ENCODE peak calls at places on chromosomes 3 and 15, in six cellular contexts. One of them, this sample, is unnamed. For H3K9me3, the result is how much of the 10 kb centered on the place peaks cover.

GRCh38 chr15:45642203-45642932 is 7.5 kb downstream of the SQOR start:
- DNase-seq in lung: no peak
- DNase-seq in GM23248: peak
- DNase-seq in fibroblast of lung: peak
- DNase-seq in AG04450: peak
- DNase-seq in heart right ventricle: no peak
- DNase-seq in this sample: peak

GRCh38 chr3:15324335-15324734 is 8.1 kb downstream of the SH3BP5 start:
- DNase-seq in heart right ventricle: peak
- DNase-seq in AG04450: no peak
- DNase-seq in GM23248: peak
- DNase-seq in lung: no peak
- DNase-seq in fibroblast of lung: no peak
- DNase-seq in this sample: no peak

GRCh38 chr3:32406481-32407408 is 15.1 kb downstream of the CMTM7 start:
- DNase-seq in lung: no peak
- DNase-seq in fibroblast of lung: no peak
- DNase-seq in AG04450: no peak
- DNase-seq in heart right ventricle: no peak
- DNase-seq in GM23248: no peak
- DNase-seq in this sample: no peak

GRCh38 chr3:122077293-122078234 is 22.4 kb downstream of the CD86 start:
- DNase-seq in AG04450: no peak
- DNase-seq in fibroblast of lung: no peak
- DNase-seq in lung: no peak
- DNase-seq in GM23248: no peak
- DNase-seq in heart right ventricle: no peak
- DNase-seq in this sample: no peak

GRCh38 chr3:144502398-144502797 is 530.8 kb downstream of the DIPK2A start:
- DNase-seq in AG04450: no peak
- DNase-seq in lung: no peak
- DNase-seq in fibroblast of lung: no peak
- DNase-seq in GM23248: no peak
- DNase-seq in heart right ventricle: no peak
- DNase-seq in this sample: no peak

GRCh38 chr3:194276768-194277546 is 74.2 kb downstream of the CPN2 start:
- DNase-seq in heart right ventricle: no peak
- DNase-seq in lung: no peak
- DNase-seq in GM23248: peak
- DNase-seq in AG04450: no peak
- DNase-seq in fibroblast of lung: peak
- DNase-seq in this sample: peak

GRCh38 chr15:57217716-57218598 is 158.3 kb upstream of the CGNL1 start:
- DNase-seq in GM23248: peak
- DNase-seq in fibroblast of lung: peak
- DNase-seq in AG04450: no peak
- DNase-seq in lung: no peak
- DNase-seq in heart right ventricle: no peak
- DNase-seq in this sample: no peak

GRCh38 chr3:116483135-116483534 is 37.8 kb upstream of the LSAMP start:
- DNase-seq in lung: no peak
- DNase-seq in AG04450: no peak
- DNase-seq in heart right ventricle: no peak
- DNase-seq in GM23248: no peak
- DNase-seq in fibroblast of lung: no peak
- DNase-seq in this sample: no peak

GRCh38 chr3:126956361-126956760 is 26.6 kb upstream of the PLXNA1 start:
- DNase-seq in AG04450: no peak
- DNase-seq in lung: no peak
- DNase-seq in fibroblast of lung: no peak
- DNase-seq in heart right ventricle: no peak
- DNase-seq in GM23248: no peak
- DNase-seq in this sample: no peak

GRCh38 chr15:25092661-25093060 is 137.9 kb downstream of the SNRPN start:
- DNase-seq in heart right ventricle: no peak
- DNase-seq in fibroblast of lung: no peak
- DNase-seq in AG04450: no peak
- DNase-seq in GM23248: peak
- DNase-seq in lung: no peak
- DNase-seq in this sample: no peak
- H3K9me3 ChIP-seq in heart right ventricle: under half
- H3K9me3 ChIP-seq in fibroblast of lung: under half
- H3K9me3 ChIP-seq in AG04450: under half
- H3K9me3 ChIP-seq in GM23248: under half
- H3K9me3 ChIP-seq in lung: half or more
- H3K9me3 ChIP-seq in this sample: half or more

GRCh38 chr3:82815417-82816058 is 1054.1 kb upstream of the GBE1 start:
- DNase-seq in AG04450: no peak
- DNase-seq in lung: no peak
- DNase-seq in fibroblast of lung: no peak
- DNase-seq in heart right ventricle: no peak
- DNase-seq in GM23248: no peak
- DNase-seq in this sample: no peak

GRCh38 chr3:82814660-82815059 is 1053.2 kb upstream of the GBE1 start:
- DNase-seq in heart right ventricle: peak
- DNase-seq in fibroblast of lung: no peak
- DNase-seq in GM23248: no peak
- DNase-seq in AG04450: no peak
- DNase-seq in lung: no peak
- DNase-seq in this sample: no peak

DNA sequence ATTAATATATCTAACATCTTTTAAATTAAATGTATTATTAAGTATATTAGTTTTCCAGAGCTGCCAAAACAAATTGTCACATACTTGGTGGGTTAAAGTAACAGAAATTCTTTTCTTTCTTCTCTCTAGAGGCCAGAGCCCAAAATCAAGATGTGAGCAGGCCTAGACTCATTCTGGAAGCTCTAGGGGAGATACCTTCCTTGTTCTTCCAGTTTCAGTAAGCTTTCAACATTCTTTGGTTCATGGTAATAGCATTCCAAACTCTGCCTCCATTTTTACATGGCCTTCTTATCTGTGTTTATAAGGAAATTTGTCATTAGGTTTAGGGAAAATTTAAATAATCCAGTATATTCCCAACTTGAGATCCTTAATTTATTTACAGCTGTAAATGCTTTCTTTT is 1054.6 kb upstream of the GBE1 start:
- DNase-seq in fibroblast of lung: no peak
- DNase-seq in heart right ventricle: no peak
- DNase-seq in GM23248: no peak
- DNase-seq in AG04450: no peak
- DNase-seq in lung: no peak
- DNase-seq in this sample: no peak
- H3K9me3 ChIP-seq in fibroblast of lung: under half
- H3K9me3 ChIP-seq in heart right ventricle: under half
- H3K9me3 ChIP-seq in GM23248: under half
- H3K9me3 ChIP-seq in AG04450: under half
- H3K9me3 ChIP-seq in lung: under half
- H3K9me3 ChIP-seq in this sample: under half

DNA sequence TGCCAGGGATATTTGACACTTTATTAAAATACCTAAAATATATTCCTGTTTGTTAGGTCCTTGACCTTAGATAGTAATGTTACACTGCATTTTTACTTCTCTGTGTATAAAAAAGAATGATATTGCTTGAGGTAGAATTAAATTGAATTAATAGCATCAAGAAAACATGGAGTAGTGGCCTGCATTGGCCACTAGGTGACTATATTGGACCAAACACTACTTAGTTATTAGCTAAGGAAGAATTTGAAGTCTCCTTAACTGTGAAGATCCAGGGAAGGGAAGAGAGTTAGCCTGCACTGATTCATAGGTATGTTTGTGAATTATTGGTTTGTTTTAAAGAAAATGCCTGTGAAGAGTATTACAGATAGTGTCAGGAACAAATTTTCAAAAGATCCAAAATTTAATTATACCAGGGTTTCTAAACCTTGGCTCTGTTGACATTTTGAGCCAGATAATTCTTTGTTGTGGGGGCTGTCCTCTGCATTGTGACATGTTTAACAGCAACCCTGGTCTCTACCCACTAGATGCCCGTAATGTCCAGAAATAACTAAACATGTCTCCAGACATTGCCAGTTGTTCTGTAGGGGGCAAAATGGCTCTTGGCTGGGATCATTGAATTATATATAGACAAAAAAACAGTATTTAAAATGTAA is 103.6 kb upstream of the THSD4 start:
- DNase-seq in fibroblast of lung: peak
- DNase-seq in GM23248: peak
- DNase-seq in lung: no peak
- DNase-seq in AG04450: peak
- DNase-seq in heart right ventricle: no peak
- DNase-seq in this sample: no peak
- H3K9me3 ChIP-seq in fibroblast of lung: under half
- H3K9me3 ChIP-seq in GM23248: under half
- H3K9me3 ChIP-seq in lung: under half
- H3K9me3 ChIP-seq in AG04450: under half
- H3K9me3 ChIP-seq in heart right ventricle: under half
- H3K9me3 ChIP-seq in this sample: under half

DNA sequence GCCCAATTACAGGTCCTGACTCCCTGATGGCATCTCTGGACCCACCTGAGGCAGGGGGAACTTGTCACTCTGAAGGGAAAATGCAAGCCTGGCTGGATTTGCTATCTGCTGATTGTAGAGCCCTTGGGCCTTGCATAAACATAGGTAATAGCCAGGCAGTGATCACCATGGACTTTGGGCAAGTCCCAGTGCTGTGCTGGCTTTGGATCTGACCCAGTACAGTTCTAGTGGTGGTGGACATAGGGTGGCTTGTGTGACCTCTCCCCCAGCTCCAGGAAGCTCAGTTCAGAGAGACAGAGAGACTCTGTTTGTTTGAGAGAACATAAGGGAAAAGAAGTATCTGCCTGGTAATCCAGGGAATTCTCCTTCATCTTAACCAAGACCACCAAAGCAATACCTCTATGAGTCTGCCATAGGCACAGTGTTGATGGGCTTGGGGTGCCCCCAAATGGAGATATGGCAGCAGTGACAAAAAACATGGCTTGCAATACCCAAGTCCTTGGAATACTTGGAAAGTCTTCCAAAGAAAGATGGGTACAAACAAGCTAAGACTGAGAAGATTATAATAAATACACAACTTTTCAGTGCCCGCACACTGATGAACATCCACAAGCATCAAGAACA is 348.5 kb downstream of the PYDC2 start:
- DNase-seq in AG04450: no peak
- DNase-seq in GM23248: no peak
- DNase-seq in heart right ventricle: no peak
- DNase-seq in lung: no peak
- DNase-seq in fibroblast of lung: no peak
- DNase-seq in this sample: no peak
- H3K9me3 ChIP-seq in AG04450: under half
- H3K9me3 ChIP-seq in GM23248: under half
- H3K9me3 ChIP-seq in heart right ventricle: under half
- H3K9me3 ChIP-seq in lung: under half
- H3K9me3 ChIP-seq in fibroblast of lung: under half
- H3K9me3 ChIP-seq in this sample: under half

DNA sequence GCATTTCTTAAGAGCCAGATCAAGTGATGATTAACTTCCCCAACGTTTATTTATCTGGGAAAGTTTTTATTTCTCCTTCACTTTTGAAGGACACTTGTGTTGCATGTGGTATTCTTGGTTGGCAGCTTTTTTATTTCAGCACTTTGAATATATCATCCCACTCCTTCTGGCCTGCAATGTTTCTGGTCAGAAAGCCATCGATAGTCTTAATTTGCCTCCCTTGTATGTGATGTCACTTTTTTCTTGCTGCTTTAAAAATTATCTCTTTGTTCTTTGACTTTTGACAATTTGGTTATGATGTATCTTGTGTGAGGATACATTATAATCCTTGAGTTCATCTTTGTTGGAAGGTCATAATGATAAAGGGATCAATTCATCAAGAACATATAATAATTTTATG is 503.2 kb downstream of the OTOL1 start:
- DNase-seq in fibroblast of lung: no peak
- DNase-seq in GM23248: no peak
- DNase-seq in lung: no peak
- DNase-seq in heart right ventricle: no peak
- DNase-seq in AG04450: no peak
- DNase-seq in this sample: no peak
- H3K9me3 ChIP-seq in fibroblast of lung: under half
- H3K9me3 ChIP-seq in GM23248: under half
- H3K9me3 ChIP-seq in lung: under half
- H3K9me3 ChIP-seq in heart right ventricle: under half
- H3K9me3 ChIP-seq in AG04450: under half
- H3K9me3 ChIP-seq in this sample: under half

GRCh38 chr3:44445786-44446185 is 31.7 kb downstream of the ZNF445 start:
- DNase-seq in GM23248: no peak
- DNase-seq in lung: no peak
- DNase-seq in heart right ventricle: no peak
- DNase-seq in fibroblast of lung: no peak
- DNase-seq in AG04450: no peak
- DNase-seq in this sample: no peak

GRCh38 chr3:44442591-44443309 is 34.7 kb downstream of the ZNF445 start:
- DNase-seq in lung: no peak
- DNase-seq in heart right ventricle: no peak
- DNase-seq in fibroblast of lung: no peak
- DNase-seq in GM23248: no peak
- DNase-seq in AG04450: no peak
- DNase-seq in this sample: no peak

GRCh38 chr3:44444437-44444836 is 33.0 kb downstream of the ZNF445 start:
- DNase-seq in fibroblast of lung: no peak
- DNase-seq in AG04450: no peak
- DNase-seq in GM23248: no peak
- DNase-seq in lung: no peak
- DNase-seq in heart right ventricle: no peak
- DNase-seq in this sample: no peak

GRCh38 chr3:44444896-44445691 is 32.4 kb downstream of the ZNF445 start:
- DNase-seq in lung: no peak
- DNase-seq in heart right ventricle: no peak
- DNase-seq in GM23248: no peak
- DNase-seq in fibroblast of lung: no peak
- DNase-seq in AG04450: no peak
- DNase-seq in this sample: no peak

GRCh38 chr3:44446929-44447328 is 30.5 kb downstream of the ZNF445 start:
- DNase-seq in AG04450: no peak
- DNase-seq in fibroblast of lung: no peak
- DNase-seq in heart right ventricle: no peak
- DNase-seq in lung: no peak
- DNase-seq in GM23248: no peak
- DNase-seq in this sample: no peak
- H3K9me3 ChIP-seq in AG04450: under half
- H3K9me3 ChIP-seq in fibroblast of lung: under half
- H3K9me3 ChIP-seq in heart right ventricle: under half
- H3K9me3 ChIP-seq in lung: under half
- H3K9me3 ChIP-seq in GM23248: under half
- H3K9me3 ChIP-seq in this sample: under half

DNA sequence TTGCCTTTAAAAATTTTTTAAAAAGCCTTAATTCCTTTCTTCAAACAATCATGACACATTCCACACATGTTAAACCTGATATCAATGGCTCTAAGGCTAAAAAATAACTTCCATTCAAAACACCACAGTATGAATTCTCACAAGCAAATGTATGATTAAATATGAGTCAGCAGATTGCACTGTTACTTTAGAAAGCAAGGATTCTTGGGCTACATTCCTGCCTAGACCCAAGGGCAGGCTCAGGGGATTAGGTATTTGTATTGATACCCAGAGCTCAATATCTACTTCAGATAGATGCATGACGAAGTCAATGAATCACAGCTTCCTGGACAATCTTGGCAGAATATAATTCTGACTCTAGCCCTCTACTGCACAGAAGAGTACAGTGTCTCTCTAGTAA is 65.7 kb downstream of the RARB start:
- DNase-seq in heart right ventricle: no peak
- DNase-seq in fibroblast of lung: no peak
- DNase-seq in AG04450: no peak
- DNase-seq in GM23248: peak
- DNase-seq in lung: no peak
- DNase-seq in this sample: no peak
- H3K9me3 ChIP-seq in heart right ventricle: under half
- H3K9me3 ChIP-seq in fibroblast of lung: under half
- H3K9me3 ChIP-seq in AG04450: under half
- H3K9me3 ChIP-seq in GM23248: under half
- H3K9me3 ChIP-seq in lung: under half
- H3K9me3 ChIP-seq in this sample: under half

This sample was measured in ascending aorta.